ENCODE peak calls at places on chromosomes 6 and 20, in six cellular contexts. One of them, this sample, is unnamed.

GRCh38 chr6:14068133-14068532 is 49.4 kb upstream of the CD83 start:
- DNase-seq in GM10248: no peak
- DNase-seq in adrenal gland: no peak
- DNase-seq in CD4-positive, CD25-positive, alpha-beta regulatory T cell: no peak
- DNase-seq in GF-D8: no peak
- DNase-seq in central memory CD4-positive, alpha-beta T cell: no peak
- DNase-seq in this sample: no peak

GRCh38 chr6:3456395-3456767 is 469 bp downstream of the SLC22A23 start:
- DNase-seq in adrenal gland: no peak
- DNase-seq in central memory CD4-positive, alpha-beta T cell: no peak
- DNase-seq in GM10248: peak
- DNase-seq in CD4-positive, CD25-positive, alpha-beta regulatory T cell: no peak
- DNase-seq in GF-D8: no peak
- DNase-seq in this sample: no peak

GRCh38 chr20:12591949-12592470 is 416.8 kb upstream of the SPTLC3 start:
- DNase-seq in adrenal gland: no peak
- DNase-seq in GF-D8: no peak
- DNase-seq in central memory CD4-positive, alpha-beta T cell: no peak
- DNase-seq in CD4-positive, CD25-positive, alpha-beta regulatory T cell: no peak
- DNase-seq in GM10248: no peak
- DNase-seq in this sample: no peak

GRCh38 chr6:28648878-28649375 is 123.2 kb downstream of the GPX5 start:
- DNase-seq in GM10248: no peak
- DNase-seq in central memory CD4-positive, alpha-beta T cell: no peak
- DNase-seq in GF-D8: no peak
- DNase-seq in adrenal gland: no peak
- DNase-seq in CD4-positive, CD25-positive, alpha-beta regulatory T cell: no peak
- DNase-seq in this sample: no peak

GRCh38 chr6:63904844-63905243 is 269.2 kb downstream of the PHF3 start:
- DNase-seq in adrenal gland: no peak
- DNase-seq in GM10248: no peak
- DNase-seq in central memory CD4-positive, alpha-beta T cell: no peak
- DNase-seq in CD4-positive, CD25-positive, alpha-beta regulatory T cell: no peak
- DNase-seq in GF-D8: no peak
- DNase-seq in this sample: no peak

GRCh38 chr6:21115111-21115510 is 478.4 kb upstream of the SOX4 start:
- DNase-seq in CD4-positive, CD25-positive, alpha-beta regulatory T cell: no peak
- DNase-seq in adrenal gland: no peak
- DNase-seq in GM10248: no peak
- DNase-seq in GF-D8: no peak
- DNase-seq in central memory CD4-positive, alpha-beta T cell: no peak
- DNase-seq in this sample: no peak

GRCh38 chr6:133756046-133756445 is 132.9 kb upstream of the TCF21 start:
- DNase-seq in central memory CD4-positive, alpha-beta T cell: no peak
- DNase-seq in GM10248: no peak
- DNase-seq in GF-D8: no peak
- DNase-seq in adrenal gland: no peak
- DNase-seq in CD4-positive, CD25-positive, alpha-beta regulatory T cell: no peak
- DNase-seq in this sample: no peak

GRCh38 chr6:121305957-121306607 is 28.2 kb downstream of the TBC1D32 start:
- DNase-seq in GF-D8: peak
- DNase-seq in adrenal gland: no peak
- DNase-seq in CD4-positive, CD25-positive, alpha-beta regulatory T cell: peak
- DNase-seq in central memory CD4-positive, alpha-beta T cell: no peak
- DNase-seq in GM10248: peak
- DNase-seq in this sample: no peak

GRCh38 chr20:61436674-61437279 is 184.7 kb downstream of the CDH4 start:
- DNase-seq in GF-D8: no peak
- DNase-seq in GM10248: no peak
- DNase-seq in CD4-positive, CD25-positive, alpha-beta regulatory T cell: no peak
- DNase-seq in adrenal gland: no peak
- DNase-seq in central memory CD4-positive, alpha-beta T cell: no peak
- DNase-seq in this sample: no peak

GRCh38 chr6:126030045-126030444 is 43.7 kb downstream of the TRMT11 start:
- DNase-seq in adrenal gland: no peak
- DNase-seq in central memory CD4-positive, alpha-beta T cell: no peak
- DNase-seq in GM10248: no peak
- DNase-seq in GF-D8: no peak
- DNase-seq in CD4-positive, CD25-positive, alpha-beta regulatory T cell: no peak
- DNase-seq in this sample: no peak

GRCh38 chr6:167968091-167968490 is 29.4 kb upstream of the KIF25 start:
- DNase-seq in central memory CD4-positive, alpha-beta T cell: no peak
- DNase-seq in adrenal gland: no peak
- DNase-seq in GF-D8: no peak
- DNase-seq in CD4-positive, CD25-positive, alpha-beta regulatory T cell: no peak
- DNase-seq in GM10248: no peak
- DNase-seq in this sample: no peak

GRCh38 chr6:168301648-168302398 is 17.8 kb downstream of the DACT2 start:
- DNase-seq in central memory CD4-positive, alpha-beta T cell: no peak
- DNase-seq in adrenal gland: no peak
- DNase-seq in GF-D8: no peak
- DNase-seq in CD4-positive, CD25-positive, alpha-beta regulatory T cell: no peak
- DNase-seq in GM10248: no peak
- DNase-seq in this sample: no peak

GRCh38 chr6:5565976-5566375 is 304.7 kb downstream of the FARS2 start:
- DNase-seq in GF-D8: no peak
- DNase-seq in GM10248: no peak
- DNase-seq in adrenal gland: no peak
- DNase-seq in CD4-positive, CD25-positive, alpha-beta regulatory T cell: no peak
- DNase-seq in central memory CD4-positive, alpha-beta T cell: no peak
- DNase-seq in this sample: no peak

GRCh38 chr6:75853796-75854195 is 104.8 kb downstream of the MYO6 start:
- DNase-seq in GM10248: no peak
- DNase-seq in GF-D8: no peak
- DNase-seq in CD4-positive, CD25-positive, alpha-beta regulatory T cell: no peak
- DNase-seq in central memory CD4-positive, alpha-beta T cell: no peak
- DNase-seq in adrenal gland: no peak
- DNase-seq in this sample: no peak

GRCh38 chr6:12331951-12332749 is 42.0 kb downstream of the EDN1 start:
- DNase-seq in CD4-positive, CD25-positive, alpha-beta regulatory T cell: no peak
- DNase-seq in central memory CD4-positive, alpha-beta T cell: no peak
- DNase-seq in GF-D8: no peak
- DNase-seq in adrenal gland: no peak
- DNase-seq in GM10248: no peak
- DNase-seq in this sample: no peak

GRCh38 chr20:48815537-48815936 is 12.3 kb downstream of the PREX1 start:
- DNase-seq in central memory CD4-positive, alpha-beta T cell: no peak
- DNase-seq in adrenal gland: no peak
- DNase-seq in CD4-positive, CD25-positive, alpha-beta regulatory T cell: no peak
- DNase-seq in GF-D8: no peak
- DNase-seq in GM10248: no peak
- DNase-seq in this sample: no peak

GRCh38 chr6:138031850-138032249 is 75.4 kb downstream of the PERP start:
- DNase-seq in central memory CD4-positive, alpha-beta T cell: no peak
- DNase-seq in GM10248: no peak
- DNase-seq in CD4-positive, CD25-positive, alpha-beta regulatory T cell: no peak
- DNase-seq in adrenal gland: no peak
- DNase-seq in GF-D8: no peak
- DNase-seq in this sample: no peak

GRCh38 chr6:33313105-33313708 is 671 bp downstream of the TAPBP start:
- DNase-seq in GM10248: no peak
- DNase-seq in CD4-positive, CD25-positive, alpha-beta regulatory T cell: no peak
- DNase-seq in central memory CD4-positive, alpha-beta T cell: peak
- DNase-seq in GF-D8: peak
- DNase-seq in adrenal gland: peak
- DNase-seq in this sample: no peak

GRCh38 chr20:51985013-51985415 is 182.7 kb upstream of the SALL4 start:
- DNase-seq in CD4-positive, CD25-positive, alpha-beta regulatory T cell: no peak
- DNase-seq in GM10248: no peak
- DNase-seq in central memory CD4-positive, alpha-beta T cell: no peak
- DNase-seq in GF-D8: no peak
- DNase-seq in adrenal gland: no peak
- DNase-seq in this sample: no peak

GRCh38 chr20:3101737-3102574 is 17.4 kb upstream of the AVP start:
- DNase-seq in GF-D8: no peak
- DNase-seq in GM10248: no peak
- DNase-seq in central memory CD4-positive, alpha-beta T cell: peak
- DNase-seq in CD4-positive, CD25-positive, alpha-beta regulatory T cell: peak
- DNase-seq in adrenal gland: peak
- DNase-seq in this sample: peak

GRCh38 chr6:168165373-168165772 is 86.4 kb upstream of the FRMD1 start:
- DNase-seq in CD4-positive, CD25-positive, alpha-beta regulatory T cell: no peak
- DNase-seq in adrenal gland: no peak
- DNase-seq in GF-D8: no peak
- DNase-seq in central memory CD4-positive, alpha-beta T cell: no peak
- DNase-seq in GM10248: no peak
- DNase-seq in this sample: no peak

GRCh38 chr20:8082999-8083398 is 49.1 kb upstream of the PLCB1 start:
- DNase-seq in adrenal gland: no peak
- DNase-seq in CD4-positive, CD25-positive, alpha-beta regulatory T cell: no peak
- DNase-seq in GM10248: no peak
- DNase-seq in central memory CD4-positive, alpha-beta T cell: no peak
- DNase-seq in GF-D8: peak
- DNase-seq in this sample: no peak

GRCh38 chr6:25312034-25312620 is 33.0 kb downstream of the CARMIL1 start:
- DNase-seq in CD4-positive, CD25-positive, alpha-beta regulatory T cell: no peak
- DNase-seq in GM10248: no peak
- DNase-seq in central memory CD4-positive, alpha-beta T cell: no peak
- DNase-seq in adrenal gland: no peak
- DNase-seq in GF-D8: no peak
- DNase-seq in this sample: no peak

GRCh38 chr6:114419175-114419574 is 76.4 kb upstream of the HS3ST5 start:
- DNase-seq in CD4-positive, CD25-positive, alpha-beta regulatory T cell: no peak
- DNase-seq in GF-D8: no peak
- DNase-seq in central memory CD4-positive, alpha-beta T cell: no peak
- DNase-seq in adrenal gland: no peak
- DNase-seq in GM10248: peak
- DNase-seq in this sample: no peak

GRCh38 chr6:149451361-149452061 is 33.3 kb downstream of the ZC3H12D start:
- DNase-seq in GM10248: no peak
- DNase-seq in GF-D8: no peak
- DNase-seq in central memory CD4-positive, alpha-beta T cell: no peak
- DNase-seq in CD4-positive, CD25-positive, alpha-beta regulatory T cell: no peak
- DNase-seq in adrenal gland: no peak
- DNase-seq in this sample: no peak

GRCh38 chr6:66396145-66396544 is 689.1 kb upstream of the EYS start:
- DNase-seq in GM10248: no peak
- DNase-seq in GF-D8: no peak
- DNase-seq in adrenal gland: no peak
- DNase-seq in CD4-positive, CD25-positive, alpha-beta regulatory T cell: no peak
- DNase-seq in central memory CD4-positive, alpha-beta T cell: no peak
- DNase-seq in this sample: no peak

GRCh38 chr6:71851214-71851613 is 35.1 kb upstream of the RIMS1 start:
- DNase-seq in GF-D8: no peak
- DNase-seq in adrenal gland: no peak
- DNase-seq in central memory CD4-positive, alpha-beta T cell: no peak
- DNase-seq in CD4-positive, CD25-positive, alpha-beta regulatory T cell: no peak
- DNase-seq in GM10248: no peak
- DNase-seq in this sample: no peak

GRCh38 chr6:88763160-88763559 is 200.3 kb downstream of the RNGTT start:
- DNase-seq in central memory CD4-positive, alpha-beta T cell: no peak
- DNase-seq in CD4-positive, CD25-positive, alpha-beta regulatory T cell: no peak
- DNase-seq in GM10248: no peak
- DNase-seq in GF-D8: no peak
- DNase-seq in adrenal gland: no peak
- DNase-seq in this sample: no peak

GRCh38 chr20:7855545-7855944 is 84.7 kb downstream of the HAO1 start:
- DNase-seq in CD4-positive, CD25-positive, alpha-beta regulatory T cell: no peak
- DNase-seq in GF-D8: no peak
- DNase-seq in GM10248: no peak
- DNase-seq in adrenal gland: no peak
- DNase-seq in central memory CD4-positive, alpha-beta T cell: no peak
- DNase-seq in this sample: no peak

GRCh38 chr6:15304337-15305078 is 58.6 kb downstream of the JARID2 start:
- DNase-seq in GM10248: no peak
- DNase-seq in adrenal gland: no peak
- DNase-seq in central memory CD4-positive, alpha-beta T cell: no peak
- DNase-seq in GF-D8: no peak
- DNase-seq in CD4-positive, CD25-positive, alpha-beta regulatory T cell: no peak
- DNase-seq in this sample: no peak